ENCODE peak calls at places on chromosome 9, in four cellular contexts. S is hippocampal formation; Q is T-cell; A is stimulated activated CD8-positive, alpha-beta memory T cell treated with anti-CD3 and anti-CD28 coated beads, Interleukin-15, amount 100 ng/mL, for 1 hour. R is an unnamed sample.

GRCh38 chr9:75087279-75087823 is 604 bp downstream of the NMRK1 start:
- DNase-seq in Q (peak), S (no peak), A (peak), R (peak)

GRCh38 chr9:88017086-88017485 is 42.8 kb upstream of the CDK20 start:
- DNase-seq in A (no peak), S (no peak), Q (no peak), R (no peak)

GRCh38 chr9:34127035-34127948 is 794 bp upstream of the DCAF12 start:
- DNase-seq in Q (no peak), A (no peak), S (no peak), R (no peak)

GRCh38 chr9:136945333-136946227 is 537 bp downstream of the C8G start:
- DNase-seq in Q (no peak), S (no peak), A (no peak), R (no peak)

GRCh38 chr9:13960011-13960765 is 353.8 kb downstream of the NFIB start:
- DNase-seq in Q (no peak), S (no peak), A (no peak), R (no peak)

GRCh38 chr9:76023715-76024195 is 133.3 kb downstream of the PCSK5 start:
- DNase-seq in Q (peak), A (no peak), S (no peak), R (no peak)

GRCh38 chr9:89637787-89638186 is 33.0 kb downstream of the GADD45G start:
- DNase-seq in S (no peak), Q (no peak), A (no peak), R (no peak)

GRCh38 chr9:127320122-127320378 is 55.5 kb downstream of the GARNL3 start:
- DNase-seq in A (no peak), S (no peak), Q (no peak), R (no peak)

GRCh38 chr9:127172066-127172707 is 49.8 kb upstream of the ANGPTL2 start:
- DNase-seq in A (no peak), S (no peak), Q (no peak), R (no peak)

GRCh38 chr9:122827759-122828090 is 663 bp downstream of the PDCL start:
- DNase-seq in S (no peak), A (no peak), Q (no peak), R (no peak)

GRCh38 chr9:2621678-2622360 is at the start of gene VLDLR:
- DNase-seq in Q (no peak), A (no peak), S (peak), R (peak)

GRCh38 chr9:111632051-111632450 is 917 bp downstream of the DNAJC25 start:
- DNase-seq in A (no peak), S (no peak), Q (no peak), R (no peak)

GRCh38 chr9:114427644-114428043 is 39.9 kb upstream of the AKNA start:
- DNase-seq in A (no peak), S (no peak), Q (no peak), R (no peak)